ENCODE peak calls at places on chromosomes 6 and 20, in five cellular contexts. K is stomach, B is uterus, J is neural progenitor cell, W is spleen. S is an unnamed sample.
A peak's percentile ranks its signal among the peaks of the same experiment; 100 is the strongest.

GRCh38 chr6:17930321-17930993 is 57.0 kb downstream of the KIF13A start:
- DNase-seq in K (no peak), B (no peak), J (no peak), W (no peak), S (peak; percentile 72)

GRCh38 chr6:31739639-31740396 is at the start of gene MSH5:
- DNase-seq in K (peak; percentile 98), B (peak; percentile 99), J (peak; percentile 99), W (peak; percentile 98), S (peak; percentile 98)

GRCh38 chr6:2387445-2387844 is 142.0 kb upstream of the GMDS start:
- DNase-seq in K (no peak), B (no peak), J (no peak), W (no peak), S (no peak)

GRCh38 chr20:58852559-58853271 is at the start of gene GNAS:
- DNase-seq in K (no peak), B (peak; percentile 55), J (peak; percentile 91), W (peak; percentile 80), S (peak; percentile 66)

GRCh38 chr20:17964632-17965031 is 4.0 kb downstream of the SNX5 start:
- DNase-seq in K (no peak), B (no peak), J (no peak), W (no peak), S (no peak)

GRCh38 chr20:58271596-58272460 is 37.7 kb upstream of the RAB22A start:
- DNase-seq in K (no peak), B (no peak), J (no peak), W (no peak), S (peak; percentile 64)

GRCh38 chr6:155701342-155701741 is 245.7 kb upstream of the NOX3 start:
- DNase-seq in K (no peak), B (no peak), J (no peak), W (no peak), S (no peak)

GRCh38 chr6:83853178-83853967 is at the start of gene RIPPLY2:
- DNase-seq in K (no peak), B (no peak), J (peak; percentile 72), W (peak; percentile 71), S (peak; percentile 45)

GRCh38 chr6:112330071-112330876 is 16.9 kb upstream of the RFPL4B start:
- DNase-seq in K (no peak), B (no peak), J (no peak), W (no peak), S (peak; percentile 60)

GRCh38 chr6:89299451-89299850 is 15.6 kb downstream of the GABRR2 start:
- DNase-seq in K (no peak), B (no peak), J (no peak), W (no peak), S (no peak)

GRCh38 chr6:157943249-157943963 is 38.3 kb upstream of the SYNJ2 start:
- DNase-seq in K (no peak), B (no peak), J (no peak), W (no peak), S (no peak)

GRCh38 chr6:89117285-89118108 is at the start of gene SRSF12:
- DNase-seq in K (peak; percentile 48), B (peak; percentile 28), J (peak; percentile 85), W (peak; percentile 90), S (peak; percentile 45)

GRCh38 chr6:144265061-144265357 is 20.1 kb upstream of the UTRN start:
- DNase-seq in K (no peak), B (no peak), J (no peak), W (no peak), S (no peak)

GRCh38 chr6:47248446-47248845 is 61.3 kb downstream of the TNFRSF21 start:
- DNase-seq in K (no peak), B (no peak), J (no peak), W (no peak), S (no peak)

GRCh38 chr6:524803-525202 is 132.1 kb downstream of the HUS1B start:
- DNase-seq in K (no peak), B (no peak), J (peak; percentile 43), W (no peak), S (no peak)
- TF ChIP-seq CTCF in K (no peak), B (no peak), J (peak; percentile 39), W (no peak), S (no peak)

GRCh38 chr6:36301085-36301658 is 31.3 kb downstream of the PNPLA1 start:
- DNase-seq in K (no peak), B (no peak), J (no peak), W (no peak), S (no peak)

GRCh38 chr6:36296240-36296639 is 26.4 kb downstream of the PNPLA1 start:
- DNase-seq in K (no peak), B (no peak), J (no peak), W (no peak), S (no peak)

GRCh38 chr6:36301781-36302180 is 31.9 kb downstream of the PNPLA1 start:
- DNase-seq in K (no peak), B (no peak), J (no peak), W (no peak), S (no peak)

GRCh38 chr6:36298037-36298436 is 28.2 kb downstream of the PNPLA1 start:
- DNase-seq in K (no peak), B (no peak), J (no peak), W (no peak), S (no peak)

GRCh38 chr6:36297511-36297910 is 27.7 kb downstream of the PNPLA1 start:
- DNase-seq in K (no peak), B (no peak), J (no peak), W (no peak), S (no peak)
- H3K27me3 ChIP-seq in K (peaks cover 10% of the 10 kb centered on the region), B (no peaks in the 10 kb centered on the region), J (no peaks in the 10 kb centered on the region), W (peaks cover 2% of the 10 kb centered on the region), S (no peaks in the 10 kb centered on the region)

DNA sequence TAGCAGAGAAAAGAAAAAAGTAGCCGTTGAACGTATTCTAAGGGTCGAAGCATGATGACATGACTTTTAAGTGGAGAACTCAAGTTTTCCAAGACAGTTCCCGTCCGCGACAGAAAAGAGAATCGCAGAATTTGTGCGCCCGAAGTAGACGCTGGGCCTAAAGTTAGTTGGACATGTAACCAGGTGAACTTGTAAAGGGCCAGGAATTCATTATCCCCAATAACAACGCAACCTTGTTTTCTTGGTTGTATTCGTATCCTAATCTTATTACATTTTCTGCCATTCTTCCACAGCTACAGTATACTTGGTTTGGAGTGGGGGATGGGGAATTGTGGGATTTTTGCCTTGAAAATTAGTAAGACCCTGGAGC is 925 bp downstream of the ITCH start:
- DNase-seq in K (no peak), B (peak; percentile 21), J (no peak), W (no peak), S (peak; percentile 56)
- H3K4me1 ChIP-seq in K (peaks cover 61% of the 10 kb centered on the region), B (peaks cover 7% of the 10 kb centered on the region), J (peaks cover 4% of the 10 kb centered on the region), W (peaks cover 63% of the 10 kb centered on the region), S (peaks cover 9% of the 10 kb centered on the region)

DNA sequence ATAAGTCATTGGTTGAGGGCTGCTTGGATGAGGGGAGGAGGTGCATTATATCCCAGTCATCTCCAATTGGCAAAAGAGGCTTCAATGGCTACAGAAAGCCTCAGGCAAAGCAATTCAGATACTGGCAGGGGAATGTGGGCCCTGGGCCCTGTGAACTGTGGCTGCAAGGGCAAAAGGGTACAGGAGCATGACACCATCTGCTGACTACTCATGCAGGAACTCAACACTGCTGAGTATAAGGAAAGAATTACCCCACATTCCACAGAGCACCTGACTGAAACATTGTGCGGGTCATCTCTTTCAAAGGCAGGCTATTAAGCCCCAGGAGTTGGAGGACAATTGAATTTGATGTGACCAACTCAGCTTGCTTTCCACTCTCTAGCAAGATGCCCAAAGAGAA is 92.1 kb upstream of the SPTLC3 start:
- DNase-seq in K (no peak), B (no peak), J (peak; percentile 5), W (no peak), S (no peak)
- TF ChIP-seq CTCF in K (no peak), B (no peak), J (no peak), W (no peak), S (no peak)

GRCh38 chr20:62745959-62746288 is 37.3 kb downstream of the NTSR1 start:
- DNase-seq in K (no peak), B (no peak), J (no peak), W (peak; percentile 61), S (no peak)
- H3K27me3 ChIP-seq in K (peaks cover 30% of the 10 kb centered on the region), B (no peaks in the 10 kb centered on the region), J (peaks cover 3% of the 10 kb centered on the region), W (peaks cover 6% of the 10 kb centered on the region), S (no peaks in the 10 kb centered on the region)

DNA sequence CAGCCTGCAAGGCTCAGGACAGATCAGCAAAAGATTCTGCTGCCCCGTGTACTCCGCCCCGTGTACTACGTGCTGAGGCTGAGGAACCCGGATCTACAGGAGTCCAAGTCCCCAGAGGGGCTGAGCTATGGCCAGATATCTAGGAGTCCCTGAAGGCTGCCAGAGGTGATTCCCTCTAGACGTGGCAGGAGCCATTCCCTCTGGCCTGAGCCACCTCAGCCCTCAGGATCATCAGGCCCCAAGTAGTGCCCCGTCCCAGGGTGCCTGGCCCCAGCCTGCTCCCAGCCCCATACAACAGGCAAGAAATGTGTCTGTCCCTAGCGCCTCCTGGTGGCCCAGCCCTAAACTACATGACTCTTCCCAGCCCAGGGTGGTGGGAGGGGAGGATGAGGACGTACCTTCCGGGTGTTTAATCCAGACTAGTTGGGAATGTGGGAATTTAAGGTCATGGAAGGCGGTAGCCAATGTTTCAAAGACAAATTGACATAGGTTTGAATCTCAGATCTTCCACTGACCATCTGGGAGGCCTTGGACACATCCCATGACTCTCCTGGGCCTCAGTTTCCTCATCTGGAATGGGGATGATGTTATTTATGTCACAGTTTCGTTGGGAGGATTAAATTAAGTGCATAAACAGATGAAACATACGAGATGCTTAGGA is 49.4 kb upstream of the PTPN1 start:
- DNase-seq in K (peak; percentile 93), B (peak; percentile 92), J (peak; percentile 85), W (peak; percentile 95), S (peak; percentile 59)
- H3K4me1 ChIP-seq in K (peaks cover 39% of the 10 kb centered on the region), B (no peaks in the 10 kb centered on the region), J (no peaks in the 10 kb centered on the region), W (peaks cover 54% of the 10 kb centered on the region), S (peaks cover 5% of the 10 kb centered on the region)

GRCh38 chr20:14622796-14623195 is 285.4 kb upstream of the FLRT3 start:
- DNase-seq in K (peak; percentile 32), B (no peak), J (no peak), W (no peak), S (peak; percentile 17)
- TF ChIP-seq CTCF in K (no peak), B (no peak), J (peak; percentile 10), W (no peak), S (peak; percentile 13)

DNA sequence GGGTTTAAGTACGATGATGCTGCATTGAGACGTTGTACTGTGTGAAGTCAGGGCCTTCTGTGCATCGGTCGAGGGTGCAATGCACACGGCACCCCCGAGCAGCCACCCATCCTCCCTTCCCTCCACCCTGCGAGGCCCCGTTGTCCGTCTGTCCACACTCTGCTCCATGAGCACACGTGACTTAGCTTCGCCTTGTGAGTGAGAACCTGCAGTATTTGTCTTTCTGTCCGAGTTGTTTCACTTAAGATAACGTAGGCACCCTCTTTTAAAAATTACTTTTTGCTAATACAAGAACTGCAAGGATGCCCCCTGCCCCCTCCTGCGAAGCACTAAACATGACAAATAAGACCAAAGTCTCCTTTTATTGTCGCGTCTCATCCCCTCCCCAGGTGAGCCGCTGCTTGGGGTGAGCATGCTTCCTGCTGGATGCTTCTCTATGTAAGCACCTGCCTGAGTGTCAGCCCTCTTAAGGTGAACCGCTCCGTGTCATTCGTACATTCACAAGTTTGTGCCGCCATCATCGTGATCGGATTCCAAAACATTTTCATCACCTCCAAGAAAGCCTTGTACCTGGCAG is 3.6 kb upstream of the RBBP8NL start:
- DNase-seq in K (no peak), B (no peak), J (no peak), W (no peak), S (no peak)
- H3K27me3 ChIP-seq in K (peaks cover 33% of the 10 kb centered on the region), B (no peaks in the 10 kb centered on the region), J (peaks cover 11% of the 10 kb centered on the region), W (peaks cover 3% of the 10 kb centered on the region), S (peaks cover 30% of the 10 kb centered on the region)